ENCODE peak calls at places on chromosomes 5 and 9, in ten cellular contexts. One of them, this sample, is unnamed.

GRCh38 chr5:143494162-143494561 is 90.7 kb upstream of the NR3C1 start:
- DNase-seq in SJSA1: no peak
- DNase-seq in CD8-positive, alpha-beta T cell: no peak
- DNase-seq in pancreas: no peak
- DNase-seq in tibial artery: no peak
- DNase-seq in cardiac muscle cell: no peak
- DNase-seq in psoas muscle: no peak
- DNase-seq in heart right ventricle: no peak
- DNase-seq in upper lobe of right lung: no peak
- DNase-seq in Karpas-422: no peak
- DNase-seq in this sample: no peak

GRCh38 chr5:139725073-139725830 is 70.4 kb upstream of the PSD2 start:
- DNase-seq in CD8-positive, alpha-beta T cell: no peak
- DNase-seq in tibial artery: peak; percentile 74
- DNase-seq in upper lobe of right lung: peak; percentile 75
- DNase-seq in Karpas-422: no peak
- DNase-seq in heart right ventricle: peak; percentile 58
- DNase-seq in cardiac muscle cell: peak; percentile 44
- DNase-seq in SJSA1: peak; percentile 94
- DNase-seq in psoas muscle: peak; percentile 66
- DNase-seq in pancreas: no peak
- DNase-seq in this sample: no peak

GRCh38 chr9:112439171-112439570 is 47.5 kb upstream of the KIAA1958 start:
- DNase-seq in pancreas: no peak
- DNase-seq in cardiac muscle cell: no peak
- DNase-seq in tibial artery: no peak
- DNase-seq in Karpas-422: no peak
- DNase-seq in SJSA1: no peak
- DNase-seq in heart right ventricle: no peak
- DNase-seq in CD8-positive, alpha-beta T cell: no peak
- DNase-seq in psoas muscle: no peak
- DNase-seq in upper lobe of right lung: no peak
- DNase-seq in this sample: no peak

GRCh38 chr5:42953061-42953460 is 87.1 kb downstream of the ANXA2R start:
- DNase-seq in heart right ventricle: no peak
- DNase-seq in SJSA1: no peak
- DNase-seq in Karpas-422: peak; percentile 47
- DNase-seq in pancreas: no peak
- DNase-seq in tibial artery: no peak
- DNase-seq in CD8-positive, alpha-beta T cell: no peak
- DNase-seq in cardiac muscle cell: no peak
- DNase-seq in upper lobe of right lung: no peak
- DNase-seq in psoas muscle: no peak
- DNase-seq in this sample: no peak

GRCh38 chr9:70232476-70232875 is 26.3 kb upstream of the SMC5 start:
- DNase-seq in cardiac muscle cell: no peak
- DNase-seq in psoas muscle: no peak
- DNase-seq in pancreas: no peak
- DNase-seq in tibial artery: no peak
- DNase-seq in CD8-positive, alpha-beta T cell: no peak
- DNase-seq in heart right ventricle: no peak
- DNase-seq in upper lobe of right lung: no peak
- DNase-seq in SJSA1: no peak
- DNase-seq in Karpas-422: no peak
- DNase-seq in this sample: no peak

GRCh38 chr9:121551985-121552753 is 52.5 kb upstream of the GGTA1 start:
- DNase-seq in upper lobe of right lung: no peak
- DNase-seq in pancreas: no peak
- DNase-seq in psoas muscle: peak; percentile 65
- DNase-seq in heart right ventricle: no peak
- DNase-seq in Karpas-422: no peak
- DNase-seq in SJSA1: no peak
- DNase-seq in tibial artery: no peak
- DNase-seq in CD8-positive, alpha-beta T cell: no peak
- DNase-seq in cardiac muscle cell: no peak
- DNase-seq in this sample: no peak

GRCh38 chr9:88593537-88594185 is 58.7 kb downstream of the NXNL2 start:
- DNase-seq in upper lobe of right lung: no peak
- DNase-seq in cardiac muscle cell: peak; percentile 61
- DNase-seq in Karpas-422: peak; percentile 85
- DNase-seq in heart right ventricle: peak; percentile 79
- DNase-seq in tibial artery: peak; percentile 54
- DNase-seq in CD8-positive, alpha-beta T cell: peak; percentile 33
- DNase-seq in SJSA1: no peak
- DNase-seq in psoas muscle: no peak
- DNase-seq in pancreas: no peak
- DNase-seq in this sample: no peak

GRCh38 chr9:88007291-88007650 is 32.9 kb upstream of the CDK20 start:
- DNase-seq in psoas muscle: no peak
- DNase-seq in pancreas: no peak
- DNase-seq in tibial artery: no peak
- DNase-seq in heart right ventricle: no peak
- DNase-seq in cardiac muscle cell: no peak
- DNase-seq in upper lobe of right lung: no peak
- DNase-seq in SJSA1: no peak
- DNase-seq in CD8-positive, alpha-beta T cell: no peak
- DNase-seq in Karpas-422: no peak
- DNase-seq in this sample: peak; percentile 4

GRCh38 chr5:125559296-125559695 is 812.9 kb upstream of the ZNF608 start:
- DNase-seq in CD8-positive, alpha-beta T cell: no peak
- DNase-seq in cardiac muscle cell: peak; percentile 35
- DNase-seq in pancreas: no peak
- DNase-seq in heart right ventricle: no peak
- DNase-seq in upper lobe of right lung: no peak
- DNase-seq in SJSA1: peak; percentile 68
- DNase-seq in tibial artery: no peak
- DNase-seq in psoas muscle: no peak
- DNase-seq in Karpas-422: no peak
- DNase-seq in this sample: no peak

GRCh38 chr5:124264499-124264898 is 481.9 kb downstream of the ZNF608 start:
- DNase-seq in SJSA1: no peak
- DNase-seq in Karpas-422: no peak
- DNase-seq in heart right ventricle: no peak
- DNase-seq in pancreas: no peak
- DNase-seq in tibial artery: no peak
- DNase-seq in CD8-positive, alpha-beta T cell: no peak
- DNase-seq in psoas muscle: no peak
- DNase-seq in upper lobe of right lung: no peak
- DNase-seq in cardiac muscle cell: no peak
- DNase-seq in this sample: no peak

GRCh38 chr5:151155149-151155776 is 2.3 kb downstream of the ANXA6 start:
- DNase-seq in psoas muscle: no peak
- DNase-seq in tibial artery: no peak
- DNase-seq in CD8-positive, alpha-beta T cell: peak; percentile 66
- DNase-seq in cardiac muscle cell: no peak
- DNase-seq in SJSA1: no peak
- DNase-seq in upper lobe of right lung: no peak
- DNase-seq in Karpas-422: no peak
- DNase-seq in pancreas: no peak
- DNase-seq in heart right ventricle: no peak
- DNase-seq in this sample: peak; percentile 54

GRCh38 chr9:19471737-19472648 is 63.2 kb downstream of the ACER2 start:
- DNase-seq in heart right ventricle: peak; percentile 57
- DNase-seq in cardiac muscle cell: peak; percentile 76
- DNase-seq in CD8-positive, alpha-beta T cell: peak; percentile 34
- DNase-seq in psoas muscle: peak; percentile 65
- DNase-seq in Karpas-422: peak; percentile 66
- DNase-seq in pancreas: peak; percentile 56
- DNase-seq in upper lobe of right lung: peak; percentile 71
- DNase-seq in tibial artery: peak; percentile 47
- DNase-seq in SJSA1: no peak
- DNase-seq in this sample: no peak

GRCh38 chr5:1156033-1156753 is 44.3 kb upstream of the SLC12A7 start:
- DNase-seq in upper lobe of right lung: no peak
- DNase-seq in cardiac muscle cell: no peak
- DNase-seq in Karpas-422: no peak
- DNase-seq in heart right ventricle: no peak
- DNase-seq in pancreas: no peak
- DNase-seq in CD8-positive, alpha-beta T cell: no peak
- DNase-seq in SJSA1: no peak
- DNase-seq in tibial artery: no peak
- DNase-seq in psoas muscle: no peak
- DNase-seq in this sample: no peak

GRCh38 chr5:78805474-78806124 is 157.0 kb upstream of the LHFPL2 start:
- DNase-seq in tibial artery: no peak
- DNase-seq in SJSA1: no peak
- DNase-seq in heart right ventricle: no peak
- DNase-seq in CD8-positive, alpha-beta T cell: no peak
- DNase-seq in pancreas: no peak
- DNase-seq in cardiac muscle cell: no peak
- DNase-seq in upper lobe of right lung: no peak
- DNase-seq in Karpas-422: no peak
- DNase-seq in psoas muscle: no peak
- DNase-seq in this sample: no peak

GRCh38 chr5:20335978-20336377 is 348.0 kb upstream of the CDH18 start:
- DNase-seq in CD8-positive, alpha-beta T cell: no peak
- DNase-seq in upper lobe of right lung: no peak
- DNase-seq in heart right ventricle: no peak
- DNase-seq in psoas muscle: no peak
- DNase-seq in cardiac muscle cell: no peak
- DNase-seq in pancreas: no peak
- DNase-seq in SJSA1: no peak
- DNase-seq in Karpas-422: no peak
- DNase-seq in tibial artery: no peak
- DNase-seq in this sample: no peak

GRCh38 chr9:113231701-113232100 is 10.4 kb downstream of the SLC31A1 start:
- DNase-seq in SJSA1: no peak
- DNase-seq in tibial artery: no peak
- DNase-seq in heart right ventricle: no peak
- DNase-seq in psoas muscle: no peak
- DNase-seq in cardiac muscle cell: no peak
- DNase-seq in CD8-positive, alpha-beta T cell: no peak
- DNase-seq in Karpas-422: no peak
- DNase-seq in upper lobe of right lung: no peak
- DNase-seq in pancreas: no peak
- DNase-seq in this sample: no peak

GRCh38 chr5:140261403-140262171 is 41.3 kb downstream of the PFDN1 start:
- DNase-seq in psoas muscle: peak; percentile 82
- DNase-seq in Karpas-422: no peak
- DNase-seq in tibial artery: peak; percentile 79
- DNase-seq in CD8-positive, alpha-beta T cell: no peak
- DNase-seq in upper lobe of right lung: peak; percentile 73
- DNase-seq in cardiac muscle cell: peak; percentile 48
- DNase-seq in pancreas: peak; percentile 75
- DNase-seq in heart right ventricle: peak; percentile 81
- DNase-seq in SJSA1: peak; percentile 91
- DNase-seq in this sample: peak; percentile 41

GRCh38 chr5:147483197-147483790 is 26.6 kb downstream of the DPYSL3 start:
- DNase-seq in psoas muscle: no peak
- DNase-seq in heart right ventricle: no peak
- DNase-seq in upper lobe of right lung: no peak
- DNase-seq in pancreas: no peak
- DNase-seq in cardiac muscle cell: no peak
- DNase-seq in Karpas-422: no peak
- DNase-seq in SJSA1: no peak
- DNase-seq in CD8-positive, alpha-beta T cell: no peak
- DNase-seq in tibial artery: no peak
- DNase-seq in this sample: no peak

GRCh38 chr9:32968101-32969011 is 33.1 kb downstream of the APTX start:
- DNase-seq in Karpas-422: peak; percentile 82
- DNase-seq in tibial artery: peak; percentile 52
- DNase-seq in psoas muscle: peak; percentile 60
- DNase-seq in CD8-positive, alpha-beta T cell: peak; percentile 37
- DNase-seq in SJSA1: no peak
- DNase-seq in heart right ventricle: peak; percentile 46
- DNase-seq in cardiac muscle cell: peak; percentile 65
- DNase-seq in upper lobe of right lung: no peak
- DNase-seq in pancreas: no peak
- DNase-seq in this sample: no peak

GRCh38 chr5:55176176-55176818 is 3.3 kb upstream of the CDC20B start:
- DNase-seq in psoas muscle: peak; percentile 62
- DNase-seq in CD8-positive, alpha-beta T cell: no peak
- DNase-seq in upper lobe of right lung: no peak
- DNase-seq in SJSA1: peak; percentile 76
- DNase-seq in heart right ventricle: no peak
- DNase-seq in Karpas-422: peak; percentile 50
- DNase-seq in cardiac muscle cell: peak; percentile 82
- DNase-seq in pancreas: peak; percentile 69
- DNase-seq in tibial artery: no peak
- DNase-seq in this sample: no peak
- H3K27me3 ChIP-seq in psoas muscle: peaks cover 14% of the 10 kb centered on the region
- H3K27me3 ChIP-seq in CD8-positive, alpha-beta T cell: peaks cover 33% of the 10 kb centered on the region
- H3K27me3 ChIP-seq in upper lobe of right lung: peaks cover 74% of the 10 kb centered on the region
- H3K27me3 ChIP-seq in SJSA1: no peaks in the 10 kb centered on the region
- H3K27me3 ChIP-seq in heart right ventricle: peaks cover 84% of the 10 kb centered on the region
- H3K27me3 ChIP-seq in Karpas-422: no peaks in the 10 kb centered on the region
- H3K27me3 ChIP-seq in cardiac muscle cell: peaks cover 84% of the 10 kb centered on the region
- H3K27me3 ChIP-seq in pancreas: peaks cover 5% of the 10 kb centered on the region
- H3K27me3 ChIP-seq in tibial artery: peaks cover 77% of the 10 kb centered on the region
- H3K27me3 ChIP-seq in this sample: peaks cover 46% of the 10 kb centered on the region

DNA sequence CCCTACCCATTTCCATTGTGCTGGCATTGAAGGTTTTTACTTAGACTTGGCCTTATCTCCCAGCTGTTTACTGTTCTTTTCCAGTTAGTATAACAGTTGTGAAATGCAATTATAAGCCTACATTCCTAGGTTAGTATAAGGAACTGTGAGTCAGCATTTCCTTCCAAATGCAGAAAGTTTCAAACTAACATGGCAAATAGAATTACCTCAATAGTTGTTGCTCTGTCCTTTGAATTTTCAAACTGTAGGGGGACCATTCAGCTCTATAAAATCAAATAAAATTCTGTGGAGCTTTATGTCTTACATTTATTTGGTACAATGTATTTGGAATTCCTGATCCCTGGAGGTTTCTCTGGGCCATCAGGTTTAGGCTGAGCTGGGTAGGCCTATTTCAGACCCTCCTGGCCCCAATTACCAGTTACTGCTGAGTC is 47.2 kb downstream of the ARHGEF28 start:
- DNase-seq in cardiac muscle cell: no peak
- DNase-seq in Karpas-422: no peak
- DNase-seq in tibial artery: no peak
- DNase-seq in CD8-positive, alpha-beta T cell: no peak
- DNase-seq in SJSA1: no peak
- DNase-seq in heart right ventricle: no peak
- DNase-seq in upper lobe of right lung: no peak
- DNase-seq in pancreas: no peak
- DNase-seq in psoas muscle: no peak
- DNase-seq in this sample: no peak
- H3K27me3 ChIP-seq in cardiac muscle cell: peaks cover 5% of the 10 kb centered on the region
- H3K27me3 ChIP-seq in Karpas-422: no peaks in the 10 kb centered on the region
- H3K27me3 ChIP-seq in tibial artery: no peaks in the 10 kb centered on the region
- H3K27me3 ChIP-seq in CD8-positive, alpha-beta T cell: no peaks in the 10 kb centered on the region
- H3K27me3 ChIP-seq in SJSA1: no peaks in the 10 kb centered on the region
- H3K27me3 ChIP-seq in heart right ventricle: no peaks in the 10 kb centered on the region
- H3K27me3 ChIP-seq in upper lobe of right lung: no peaks in the 10 kb centered on the region
- H3K27me3 ChIP-seq in pancreas: no peaks in the 10 kb centered on the region
- H3K27me3 ChIP-seq in psoas muscle: no peaks in the 10 kb centered on the region
- H3K27me3 ChIP-seq in this sample: no peaks in the 10 kb centered on the region

GRCh38 chr5:174735498-174736350 is 11.3 kb downstream of the MSX2 start:
- DNase-seq in pancreas: no peak
- DNase-seq in upper lobe of right lung: no peak
- DNase-seq in tibial artery: no peak
- DNase-seq in heart right ventricle: no peak
- DNase-seq in CD8-positive, alpha-beta T cell: no peak
- DNase-seq in cardiac muscle cell: peak; percentile 70
- DNase-seq in SJSA1: no peak
- DNase-seq in psoas muscle: no peak
- DNase-seq in Karpas-422: peak; percentile 53
- DNase-seq in this sample: no peak
- H3K27me3 ChIP-seq in pancreas: peaks cover 48% of the 10 kb centered on the region
- H3K27me3 ChIP-seq in upper lobe of right lung: peaks cover 85% of the 10 kb centered on the region
- H3K27me3 ChIP-seq in tibial artery: peaks cover 56% of the 10 kb centered on the region
- H3K27me3 ChIP-seq in heart right ventricle: peaks cover 79% of the 10 kb centered on the region
- H3K27me3 ChIP-seq in CD8-positive, alpha-beta T cell: peaks cover 2% of the 10 kb centered on the region
- H3K27me3 ChIP-seq in cardiac muscle cell: peaks cover 69% of the 10 kb centered on the region
- H3K27me3 ChIP-seq in SJSA1: peaks cover 22% of the 10 kb centered on the region
- H3K27me3 ChIP-seq in psoas muscle: peaks cover 31% of the 10 kb centered on the region
- H3K27me3 ChIP-seq in Karpas-422: no peaks in the 10 kb centered on the region
- H3K27me3 ChIP-seq in this sample: peaks cover 20% of the 10 kb centered on the region

GRCh38 chr9:136765041-136765440 is 723 bp upstream of the LCN15 start:
- DNase-seq in CD8-positive, alpha-beta T cell: no peak
- DNase-seq in upper lobe of right lung: peak; percentile 64
- DNase-seq in Karpas-422: no peak
- DNase-seq in tibial artery: no peak
- DNase-seq in cardiac muscle cell: no peak
- DNase-seq in SJSA1: no peak
- DNase-seq in heart right ventricle: peak; percentile 46
- DNase-seq in psoas muscle: peak; percentile 48
- DNase-seq in pancreas: no peak
- DNase-seq in this sample: no peak
- H3K27me3 ChIP-seq in CD8-positive, alpha-beta T cell: no peaks in the 10 kb centered on the region
- H3K27me3 ChIP-seq in upper lobe of right lung: no peaks in the 10 kb centered on the region
- H3K27me3 ChIP-seq in Karpas-422: no peaks in the 10 kb centered on the region
- H3K27me3 ChIP-seq in tibial artery: peaks cover 73% of the 10 kb centered on the region
- H3K27me3 ChIP-seq in cardiac muscle cell: no peaks in the 10 kb centered on the region
- H3K27me3 ChIP-seq in SJSA1: peaks cover 18% of the 10 kb centered on the region
- H3K27me3 ChIP-seq in heart right ventricle: peaks cover 11% of the 10 kb centered on the region
- H3K27me3 ChIP-seq in psoas muscle: no peaks in the 10 kb centered on the region
- H3K27me3 ChIP-seq in pancreas: no peaks in the 10 kb centered on the region
- H3K27me3 ChIP-seq in this sample: no peaks in the 10 kb centered on the region